ENCODE peak calls at places on chromosome 12, in seven cellular contexts. O, F, L, R, S, B and X are unnamed samples.
A peak's percentile ranks its signal among the peaks of the same experiment; 100 is the strongest.

GRCh38 chr12:91948504-91948903 is 197.1 kb downstream of the BTG1 start:
- DNase-seq in B (no peak), F (no peak), O (no peak), S (no peak), R (no peak), L (no peak), X (no peak)

GRCh38 chr12:95164656-95165055 is 52.6 kb downstream of the FGD6 start:
- DNase-seq in F (no peak), R (no peak), L (no peak), B (no peak), S (no peak), O (no peak), X (peak; percentile 30)

GRCh38 chr12:117125275-117125613 is 26.0 kb upstream of the TESC start:
- DNase-seq in L (no peak), R (no peak), F (no peak), O (no peak), S (peak; percentile 28), B (peak; percentile 45), X (peak; percentile 45)

GRCh38 chr12:105226219-105226618 is 9.8 kb downstream of the APPL2 start:
- DNase-seq in S (no peak), O (no peak), B (peak; percentile 73), R (peak; percentile 9), L (no peak), F (peak; percentile 93), X (peak; percentile 98)

GRCh38 chr12:52534482-52534881 is 14.3 kb upstream of the KRT5 start:
- DNase-seq in R (peak; percentile 32), L (no peak), S (peak; percentile 20), F (no peak), O (no peak), B (no peak), X (no peak)

GRCh38 chr12:41014643-41015020 is 173.5 kb upstream of the PDZRN4 start:
- DNase-seq in O (no peak), F (no peak), B (no peak), L (no peak), R (no peak), S (peak; percentile 52), X (peak; percentile 11)

GRCh38 chr12:65339161-65339560 is 60.7 kb downstream of the MSRB3 start:
- DNase-seq in B (no peak), L (no peak), O (no peak), F (no peak), S (peak; percentile 71), R (no peak), X (no peak)

GRCh38 chr12:110046451-110047187 is 1.7 kb downstream of the C12orf76 start:
- DNase-seq in F (no peak), R (no peak), O (no peak), B (no peak), S (no peak), L (no peak), X (peak; percentile 43)

GRCh38 chr12:27828196-27828595 is 48.2 kb upstream of the MANSC4 start:
- DNase-seq in O (no peak), B (no peak), S (peak; percentile 55), F (no peak), L (no peak), R (no peak), X (peak; percentile 62)

GRCh38 chr12:89085421-89085820 is 266.9 kb downstream of the DUSP6 start:
- DNase-seq in F (no peak), O (no peak), B (no peak), R (peak; percentile 45), S (no peak), L (no peak), X (no peak)

GRCh38 chr12:65826513-65827171 is 2.4 kb downstream of the HMGA2 start:
- DNase-seq in F (no peak), O (no peak), B (peak; percentile 6), S (peak; percentile 77), R (peak; percentile 26), L (peak; percentile 28), X (peak; percentile 80)

GRCh38 chr12:12684375-12685106 is 11.4 kb downstream of the GPR19 start:
- DNase-seq in S (peak; percentile 22), R (peak; percentile 99), F (no peak), L (peak; percentile 97), O (no peak), B (peak; percentile 75), X (peak; percentile 60)

GRCh38 chr12:32039341-32039740 is 67.3 kb upstream of the BICD1 start:
- DNase-seq in R (no peak), B (peak; percentile 74), O (no peak), F (no peak), L (no peak), S (no peak), X (peak; percentile 9)

GRCh38 chr12:38155020-38155395 is 161.6 kb upstream of the ALG10B start:
- DNase-seq in L (no peak), F (no peak), R (no peak), O (no peak), B (no peak), S (no peak), X (no peak)

DNA sequence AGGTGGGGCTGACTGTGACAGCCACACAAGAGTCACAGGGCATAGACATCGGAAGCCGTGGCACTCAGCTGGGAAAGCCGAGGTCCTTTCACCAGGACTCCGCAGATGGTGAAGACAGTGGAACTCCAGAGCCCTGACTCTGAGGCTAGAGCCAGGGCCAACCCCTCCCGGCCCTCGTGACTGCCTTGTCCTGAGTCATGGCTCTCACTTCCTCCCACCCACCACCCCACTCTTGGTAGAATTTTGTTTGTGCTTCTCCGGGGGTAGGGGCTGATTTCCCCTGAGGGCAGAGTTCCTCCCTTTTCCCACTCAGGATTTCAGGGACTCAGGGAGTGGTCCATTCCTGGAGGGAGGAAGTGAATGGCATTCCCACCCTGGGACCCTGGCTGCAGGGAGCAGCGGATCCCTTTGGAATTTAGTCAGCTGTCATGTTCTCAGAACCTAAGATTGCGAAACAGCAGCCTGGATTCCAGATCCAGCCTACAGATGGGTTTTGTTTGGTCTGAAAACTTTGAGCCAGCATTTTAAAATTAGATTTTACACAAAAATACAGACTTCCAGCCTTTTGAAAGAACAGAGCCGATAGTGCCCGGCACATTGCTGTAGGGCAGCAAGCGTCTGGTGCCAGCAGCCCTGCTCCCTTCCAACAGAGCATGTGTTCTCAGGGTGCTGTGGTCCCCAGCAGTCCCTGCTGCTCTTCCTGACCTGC is 50.7 kb downstream of the TPCN1 start:
- DNase-seq in F (no peak), L (no peak), B (peak; percentile 67), O (no peak), R (peak; percentile 24), S (no peak), X (peak; percentile 91)
- TF ChIP-seq EZH2phosphoT487 in F (no peak), L (no peak), B (no peak), O (no peak), R (no peak), S (no peak), X (no peak)

GRCh38 chr12:2273751-2274150 is 221.0 kb downstream of the CACNA1C start:
- DNase-seq in L (no peak), R (no peak), S (no peak), B (no peak), F (no peak), O (no peak), X (no peak)
- H3K4me1 ChIP-seq in L (no peaks in the 10 kb centered on the region), R (no peaks in the 10 kb centered on the region), S (no peaks in the 10 kb centered on the region), B (peaks cover 3% of the 10 kb centered on the region), F (no peaks in the 10 kb centered on the region), O (no peaks in the 10 kb centered on the region), X (peaks cover 21% of the 10 kb centered on the region)

GRCh38 chr12:128467882-128468281 is 200.9 kb downstream of the TMEM132C start:
- DNase-seq in O (no peak), S (no peak), B (no peak), R (no peak), F (no peak), L (no peak), X (no peak)
- TF ChIP-seq EZH2phosphoT487 in O (no peak), S (no peak), B (no peak), R (no peak), F (no peak), L (no peak), X (no peak)

GRCh38 chr12:47725893-47726292 is 603 bp upstream of the ENDOU start:
- DNase-seq in R (no peak), B (no peak), F (no peak), O (no peak), S (peak; percentile 17), L (no peak), X (peak; percentile 92)
- H3K4me1 ChIP-seq in R (no peaks in the 10 kb centered on the region), B (peaks cover 14% of the 10 kb centered on the region), F (peaks cover 5% of the 10 kb centered on the region), O (no peaks in the 10 kb centered on the region), S (peaks cover 16% of the 10 kb centered on the region), L (no peaks in the 10 kb centered on the region), X (peaks cover 37% of the 10 kb centered on the region)

GRCh38 chr12:56678852-56679251 is 9.2 kb downstream of the PTGES3 start:
- DNase-seq in L (no peak), S (no peak), R (no peak), O (no peak), B (no peak), F (no peak), X (no peak)

GRCh38 chr12:56684745-56685369 is 3.2 kb downstream of the PTGES3 start:
- DNase-seq in B (no peak), F (peak; percentile 27), L (no peak), O (no peak), S (peak; percentile 19), R (no peak), X (peak; percentile 43)

GRCh38 chr12:56677680-56678079 is 10.4 kb downstream of the PTGES3 start:
- DNase-seq in S (no peak), B (no peak), R (no peak), L (no peak), O (no peak), F (peak; percentile 40), X (no peak)

GRCh38 chr12:56679834-56680575 is 8.1 kb downstream of the PTGES3 start:
- DNase-seq in O (no peak), S (no peak), F (no peak), B (no peak), L (no peak), R (no peak), X (no peak)

GRCh38 chr12:56682323-56682722 is 5.8 kb downstream of the PTGES3 start:
- DNase-seq in S (no peak), L (no peak), R (no peak), B (no peak), O (no peak), F (no peak), X (no peak)
- TF ChIP-seq EZH2phosphoT487 in S (no peak), L (no peak), R (no peak), B (no peak), O (no peak), F (no peak), X (no peak)

GRCh38 chr12:47823422-47824086 is 3.9 kb upstream of the HDAC7 start:
- DNase-seq in S (no peak), L (no peak), B (no peak), F (no peak), O (no peak), R (no peak), X (peak; percentile 65)
- H3K4me1 ChIP-seq in S (peaks cover 74% of the 10 kb centered on the region), L (peaks cover 19% of the 10 kb centered on the region), B (peaks cover 19% of the 10 kb centered on the region), F (peaks cover 50% of the 10 kb centered on the region), O (peaks cover 35% of the 10 kb centered on the region), R (peaks cover 42% of the 10 kb centered on the region), X (peaks cover 74% of the 10 kb centered on the region)